ENCODE peak calls at places on chromosomes 12 and 14, in eight cellular contexts. P, I, M, F, J, B, D and X are unnamed samples.

GRCh38 chr12:108852674-108853073 is 4.7 kb downstream of the SSH1 start:
- DNase-seq in B (no peak), I (no peak), D (no peak), F (no peak), P (no peak), J (no peak), M (no peak), X (no peak)

GRCh38 chr14:22549981-22550670 is 38.9 kb downstream of the DAD1 start:
- DNase-seq in M (no peak), I (no peak), J (no peak), B (no peak), D (no peak), P (peak), F (no peak), X (peak)

GRCh38 chr12:76804435-76804976 is 40.6 kb downstream of the ZDHHC17 start:
- DNase-seq in F (no peak), I (no peak), D (no peak), B (no peak), P (no peak), M (no peak), J (no peak), X (no peak)

GRCh38 chr12:20628388-20628787 is 66.7 kb upstream of the SLCO1C1 start:
- DNase-seq in I (no peak), B (no peak), P (no peak), M (no peak), D (no peak), F (no peak), J (no peak), X (no peak)

GRCh38 chr14:20603813-20604212 is 12.6 kb upstream of the RNASE12 start:
- DNase-seq in M (no peak), D (no peak), B (no peak), F (no peak), I (no peak), J (no peak), P (no peak), X (no peak)

GRCh38 chr12:26345471-26346003 is 150.2 kb downstream of the SSPN start:
- DNase-seq in D (no peak), I (no peak), J (no peak), M (no peak), F (no peak), B (no peak), P (no peak), X (no peak)

GRCh38 chr12:38159591-38160317 is 156.8 kb upstream of the ALG10B start:
- DNase-seq in D (no peak), J (no peak), F (no peak), M (no peak), I (no peak), P (no peak), B (no peak), X (no peak)

GRCh38 chr12:20011200-20011599 is 357.1 kb upstream of the PDE3A start:
- DNase-seq in I (no peak), M (no peak), P (no peak), F (peak), B (no peak), J (no peak), D (no peak), X (no peak)

GRCh38 chr14:41873379-41874034 is 266.8 kb downstream of the LRFN5 start:
- DNase-seq in I (no peak), M (no peak), B (no peak), P (peak), F (no peak), J (no peak), D (no peak), X (no peak)

GRCh38 chr14:73467377-73467776 is 9.0 kb upstream of the NUMB start:
- DNase-seq in P (peak), I (no peak), B (no peak), M (no peak), D (no peak), F (no peak), J (peak), X (peak)

GRCh38 chr14:22556021-22556989 is 32.7 kb downstream of the DAD1 start:
- DNase-seq in M (no peak), P (peak), F (no peak), I (no peak), B (no peak), J (peak), D (no peak), X (peak)